ENCODE peak calls at places on chromosomes 11 and 22, in four cellular contexts. V is lung, J is OCI-LY7, W is prostate gland. P is an unnamed sample. For H3K4me1, the result is how much of the 10 kb centered on the place peaks cover.

GRCh38 chr11:112756166-112756565 is 205.1 kb upstream of the NCAM1 start:
- DNase-seq in V (no peak), J (no peak), W (no peak), P (no peak)

GRCh38 chr11:47078751-47079524 is 97.7 kb downstream of the ARFGAP2 start:
- DNase-seq in V (no peak), J (no peak), W (no peak), P (no peak)

GRCh38 chr11:97332271-97332670 is 942.5 kb downstream of the JRKL start:
- DNase-seq in V (no peak), J (no peak), W (no peak), P (no peak)

GRCh38 chr11:12163181-12163841 is 52.9 kb downstream of the MICAL2 start:
- DNase-seq in V (no peak), J (no peak), W (no peak), P (no peak)

GRCh38 chr11:2732261-2732939 is 32.6 kb upstream of the KCNQ1OT1 start:
- DNase-seq in V (no peak), J (no peak), W (no peak), P (no peak)

GRCh38 chr22:37135023-37135422 is 14.7 kb downstream of the IL2RB start:
- DNase-seq in V (no peak), J (no peak), W (no peak), P (no peak)

GRCh38 chr11:117219001-117219400 is 12.9 kb downstream of the PCSK7 start:
- DNase-seq in V (no peak), J (no peak), W (no peak), P (no peak)

GRCh38 chr22:37225481-37225880 is 13.2 kb upstream of the SSTR3 start:
- DNase-seq in V (no peak), J (peak), W (no peak), P (no peak)

GRCh38 chr22:21989049-21989448 is 6.5 kb upstream of the TOP3B start:
- DNase-seq in V (no peak), J (no peak), W (no peak), P (no peak)

GRCh38 chr11:32884770-32885384 is 7.7 kb upstream of the QSER1 start:
- DNase-seq in V (no peak), J (peak), W (no peak), P (no peak)
- TF ChIP-seq CTCF in V (no peak), J (peak), W (no peak), P (no peak)

DNA sequence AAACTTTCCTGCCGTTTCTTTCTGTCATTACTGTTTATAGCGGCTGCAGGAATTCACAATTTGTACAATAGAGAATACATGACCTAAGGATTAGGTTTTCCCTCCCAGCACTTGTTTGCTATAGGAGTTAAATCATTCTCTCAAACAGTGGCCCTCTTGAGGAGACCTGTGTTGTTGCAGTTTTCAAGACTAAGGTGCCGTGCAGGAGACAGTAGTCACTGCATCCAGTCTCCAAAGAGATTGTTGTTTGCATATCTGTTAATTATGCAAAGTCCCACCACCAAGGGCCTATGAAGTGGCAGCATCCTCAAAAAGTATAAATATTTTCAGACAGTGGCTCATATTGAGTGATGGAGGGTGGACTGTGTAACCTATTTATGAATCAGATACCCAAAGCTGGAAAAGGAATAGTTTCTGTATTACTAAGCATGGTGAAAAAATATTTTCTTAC is 2.3 kb downstream of the PRSS23 start:
- DNase-seq in V (no peak), J (peak), W (peak), P (no peak)
- H3K4me1 ChIP-seq in V (under half), J (under half), W (under half), P (under half)

GRCh38 chr11:67492801-67493547 is 10.1 kb downstream of the AIP start:
- DNase-seq in V (no peak), J (peak), W (no peak), P (no peak)
- TF ChIP-seq CTCF in V (no peak), J (no peak), W (no peak), P (no peak)

DNA sequence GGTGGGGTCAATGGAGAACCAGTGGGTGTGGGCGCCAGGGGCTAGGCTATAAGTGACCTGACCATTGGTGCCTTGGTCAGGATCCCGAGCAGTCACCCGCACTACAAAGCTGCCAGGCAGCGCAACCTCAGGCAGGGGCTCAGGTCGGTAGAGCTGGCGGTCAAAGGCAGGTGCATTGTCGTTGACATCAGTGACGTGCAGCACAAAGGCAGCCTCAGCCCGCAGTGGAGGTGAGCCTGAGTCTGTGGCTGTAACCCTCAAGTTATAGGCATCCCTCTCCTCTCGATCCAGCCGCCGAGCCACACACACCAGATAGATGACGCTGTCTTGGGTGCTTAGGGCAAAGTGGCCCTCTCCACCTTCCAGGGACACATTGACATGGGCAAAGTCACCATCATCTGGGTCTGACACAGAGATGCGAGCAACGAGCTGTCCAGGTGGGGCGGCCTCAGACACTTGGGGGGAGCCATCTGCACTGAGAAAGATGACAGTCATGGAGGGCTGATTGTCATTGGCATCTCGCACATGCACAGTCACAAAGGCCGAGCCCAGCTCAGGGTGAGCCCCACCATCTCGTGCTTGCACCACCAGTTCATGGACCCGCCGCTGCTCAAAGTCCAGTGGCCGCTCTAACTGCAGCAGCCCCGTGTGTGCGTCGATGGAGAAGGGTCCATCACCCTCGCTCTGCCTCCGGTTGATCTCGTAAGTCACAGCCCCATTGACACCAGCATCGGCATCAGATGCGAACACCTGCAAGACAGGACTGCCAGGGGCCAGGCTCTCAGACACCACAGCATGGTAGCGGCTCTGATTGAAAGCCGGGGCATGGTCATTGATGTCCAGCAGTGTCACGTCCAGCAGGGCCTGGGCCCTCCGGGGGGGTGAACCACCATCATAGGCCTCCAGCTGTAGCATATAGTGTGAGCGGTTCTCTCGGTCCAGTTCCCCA is 15.3 kb downstream of the DCHS1 start:
- DNase-seq in V (no peak), J (no peak), W (no peak), P (no peak)
- H3K4me1 ChIP-seq in V (under half), J (under half), W (under half), P (under half)

DNA sequence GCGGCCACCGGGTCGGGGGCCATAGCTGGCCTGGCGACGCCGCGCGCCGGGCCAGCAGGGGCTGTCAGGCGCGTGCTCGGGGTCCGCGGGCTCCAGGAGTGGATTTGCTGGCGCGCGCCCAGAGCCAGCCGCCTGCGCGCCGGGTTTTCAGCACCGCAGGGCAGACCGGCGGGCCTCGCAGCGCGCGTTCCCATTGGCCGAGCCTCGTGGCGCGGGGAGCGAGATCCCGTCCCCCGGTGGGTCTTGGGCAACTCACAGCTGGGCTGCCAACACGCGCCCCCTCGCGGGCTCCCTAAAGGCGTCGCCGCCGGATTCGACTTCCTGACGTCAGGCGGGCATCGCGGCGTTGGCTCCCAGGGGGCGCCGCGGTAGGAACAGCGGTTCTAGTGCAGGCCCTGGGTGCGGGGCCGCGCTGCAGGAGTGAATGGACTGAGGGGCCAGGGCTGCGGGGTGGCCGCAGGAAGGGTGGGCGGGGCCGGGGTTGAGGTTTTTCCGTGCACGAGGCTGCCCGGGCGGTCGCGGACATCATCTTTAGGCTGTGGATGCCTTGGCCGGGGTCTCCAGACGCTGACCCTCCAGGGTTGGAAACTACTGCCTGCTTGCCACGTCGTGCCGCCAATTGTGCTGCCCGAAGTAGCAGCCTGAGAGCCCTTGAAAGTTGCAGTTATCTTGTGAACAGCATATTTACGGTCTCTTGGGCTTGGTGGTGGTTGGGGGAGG is at the start of gene FADS1:
- DNase-seq in V (peak), J (no peak), W (peak), P (no peak)
- TF ChIP-seq CTCF in V (peak), J (no peak), W (peak), P (no peak)

DNA sequence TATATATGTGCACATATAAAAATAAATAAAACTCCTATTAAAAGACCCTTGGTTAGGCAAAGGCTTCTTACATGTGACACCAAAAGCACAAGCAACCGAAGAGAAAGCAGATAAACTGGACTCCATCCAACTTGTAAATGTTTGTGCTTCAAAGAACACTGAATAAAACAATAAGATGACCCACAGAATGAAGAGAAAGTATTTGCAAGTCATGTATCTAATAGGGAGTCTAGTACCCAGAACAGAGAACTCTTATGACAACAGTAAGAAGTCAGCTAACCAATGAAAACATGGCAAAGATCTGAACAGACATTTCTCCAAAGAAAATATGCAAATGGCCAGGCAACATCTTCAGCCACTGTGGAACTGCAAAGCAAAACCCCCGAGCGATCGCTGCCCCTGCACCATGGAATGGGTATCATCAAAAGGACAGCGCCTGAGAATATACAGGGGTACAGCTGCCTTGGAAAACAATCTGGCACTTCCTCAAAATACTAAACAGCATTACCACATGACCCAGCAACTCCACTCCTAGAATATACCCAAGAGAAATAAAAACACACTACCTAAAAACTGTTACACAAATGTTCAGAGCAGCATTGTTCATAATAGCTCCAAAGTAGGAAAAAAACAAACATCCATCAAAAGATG is 17.2 kb downstream of the BRD1 start:
- DNase-seq in V (no peak), J (no peak), W (no peak), P (no peak)
- H3K4me1 ChIP-seq in V (under half), J (under half), W (under half), P (half or more)

DNA sequence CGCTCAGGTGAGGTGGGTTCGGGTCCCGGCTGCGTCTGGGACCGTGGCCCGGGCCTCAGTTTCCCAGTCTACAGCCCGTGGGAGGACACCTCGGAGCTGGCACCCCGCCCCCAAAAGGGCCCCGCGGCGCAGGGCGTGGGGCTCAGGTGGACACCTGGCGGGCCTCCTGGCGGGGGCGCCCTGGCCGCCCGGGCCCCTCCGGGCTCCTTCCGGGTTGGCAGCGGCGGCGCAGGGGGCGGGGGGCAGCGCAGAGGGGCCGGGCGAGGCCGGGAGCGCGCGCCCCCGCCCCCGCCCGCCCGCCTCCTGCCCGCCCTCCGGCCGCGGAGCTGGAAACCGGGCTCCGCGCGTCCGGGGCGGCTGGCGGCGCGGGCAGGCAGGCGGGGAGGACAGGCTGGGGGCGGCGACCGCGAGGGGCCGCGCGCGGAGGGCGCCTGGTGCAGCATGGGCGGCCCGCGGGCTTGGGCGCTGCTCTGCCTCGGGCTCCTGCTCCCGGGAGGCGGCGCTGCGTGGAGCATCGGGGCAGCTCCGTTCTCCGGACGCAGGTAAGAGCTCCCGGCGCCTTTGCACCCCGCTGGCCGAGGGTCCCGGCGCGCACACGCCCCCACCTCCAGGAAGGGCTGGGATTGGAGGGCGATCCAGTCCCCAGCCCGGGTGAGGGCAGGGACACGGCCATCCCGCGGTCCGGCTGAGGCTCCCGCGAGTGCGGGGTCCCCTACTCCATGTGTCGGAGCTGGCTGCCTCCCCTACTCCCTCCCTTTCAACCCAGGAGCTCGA is at the start of gene EMID1:
- DNase-seq in V (no peak), J (no peak), W (no peak), P (no peak)
- TF ChIP-seq CTCF in V (no peak), J (no peak), W (peak), P (no peak)

GRCh38 chr22:20565761-20566160 is 58.4 kb downstream of the MED15 start:
- DNase-seq in V (no peak), J (no peak), W (no peak), P (no peak)
- H3K4me1 ChIP-seq in V (under half), J (under half), W (under half), P (half or more)

GRCh38 chr11:13949876-13950275 is 12.6 kb upstream of the SPON1 start:
- DNase-seq in V (no peak), J (no peak), W (no peak), P (peak)
- TF ChIP-seq CTCF in V (no peak), J (peak), W (no peak), P (no peak)